ENCODE peak calls at places on chromosome 1, in six cellular contexts. C, E, K, H, D and R are unnamed samples.
A peak's percentile ranks its signal among the peaks of the same experiment; 100 is the strongest.

GRCh38 chr1:11473635-11474034 is 5.3 kb upstream of the DISP3 start:
- DNase-seq in C (no peak), E (peak; percentile 71), K (peak; percentile 27), H (peak; percentile 9), D (no peak), R (peak; percentile 79)

GRCh38 chr1:2530501-2531361 is 668 bp upstream of the HES5 start:
- DNase-seq in C (no peak), E (no peak), K (no peak), H (no peak), D (no peak), R (no peak)

GRCh38 chr1:6922096-6922931 is 137.1 kb downstream of the CAMTA1 start:
- DNase-seq in C (no peak), E (no peak), K (no peak), H (peak; percentile 56), D (no peak), R (no peak)

GRCh38 chr1:202154766-202155477 is 5.5 kb downstream of the PTPN7 start:
- DNase-seq in C (peak; percentile 46), E (peak; percentile 73), K (peak; percentile 30), H (peak; percentile 59), D (peak; percentile 39), R (peak; percentile 74)

GRCh38 chr1:53641481-53642214 is 97.3 kb downstream of the GLIS1 start:
- DNase-seq in C (no peak), E (no peak), K (no peak), H (no peak), D (no peak), R (peak; percentile 7)

GRCh38 chr1:115555446-115555845 is 86.3 kb upstream of the VANGL1 start:
- DNase-seq in C (no peak), E (no peak), K (no peak), H (no peak), D (no peak), R (no peak)

GRCh38 chr1:110607663-110608230 is 1.6 kb upstream of the KCNA2 start:
- DNase-seq in C (no peak), E (no peak), K (no peak), H (no peak), D (no peak), R (peak; percentile 24)

GRCh38 chr1:207032528-207033017 is at the start of gene C1orf116:
- DNase-seq in C (peak; percentile 76), E (peak; percentile 96), K (peak; percentile 60), H (no peak), D (peak; percentile 81), R (peak; percentile 70)

GRCh38 chr1:200380589-200381021 is 29.2 kb downstream of the ZNF281 start:
- DNase-seq in C (no peak), E (no peak), K (peak; percentile 52), H (no peak), D (no peak), R (no peak)

GRCh38 chr1:206489980-206490534 is 17.3 kb upstream of the RASSF5 start:
- DNase-seq in C (peak; percentile 93), E (peak; percentile 90), K (peak; percentile 35), H (peak; percentile 59), D (peak; percentile 56), R (peak; percentile 91)

GRCh38 chr1:91635763-91636162 is 135.1 kb downstream of the CDC7 start:
- DNase-seq in C (no peak), E (no peak), K (no peak), H (no peak), D (no peak), R (no peak)

GRCh38 chr1:68230901-68231626 is 1.3 kb downstream of the WLS start:
- DNase-seq in C (no peak), E (no peak), K (no peak), H (no peak), D (no peak), R (peak; percentile 12)

GRCh38 chr1:4700801-4701200 is 46.4 kb downstream of the AJAP1 start:
- DNase-seq in C (no peak), E (no peak), K (no peak), H (no peak), D (no peak), R (no peak)

GRCh38 chr1:70061229-70061628 is 144.2 kb downstream of the LRRC40 start:
- DNase-seq in C (no peak), E (no peak), K (no peak), H (no peak), D (no peak), R (no peak)

GRCh38 chr1:232386294-232386693 is 243.6 kb downstream of the SIPA1L2 start:
- DNase-seq in C (no peak), E (no peak), K (no peak), H (no peak), D (no peak), R (no peak)

GRCh38 chr1:101227837-101228236 is 9.0 kb upstream of the S1PR1 start:
- DNase-seq in C (no peak), E (no peak), K (no peak), H (no peak), D (no peak), R (no peak)

GRCh38 chr1:63705058-63705457 is 68.8 kb upstream of the ROR1 start:
- DNase-seq in C (no peak), E (no peak), K (peak; percentile 30), H (no peak), D (no peak), R (no peak)

GRCh38 chr1:200224315-200224714 is 185.5 kb downstream of the ZNF281 start:
- DNase-seq in C (no peak), E (no peak), K (no peak), H (no peak), D (no peak), R (no peak)

GRCh38 chr1:41174170-41174569 is 67.9 kb downstream of the SCMH1 start:
- DNase-seq in C (no peak), E (no peak), K (no peak), H (no peak), D (no peak), R (no peak)

GRCh38 chr1:94247146-94248094 is 10.0 kb upstream of the ARHGAP29 start:
- DNase-seq in C (peak; percentile 43), E (peak; percentile 86), K (peak; percentile 57), H (peak; percentile 80), D (no peak), R (peak; percentile 90)

GRCh38 chr1:24769656-24770651 is 24.7 kb downstream of the CLIC4 start:
- DNase-seq in C (no peak), E (no peak), K (no peak), H (peak; percentile 92), D (no peak), R (no peak)

GRCh38 chr1:183304466-183305122 is 113.6 kb downstream of the NMNAT2 start:
- DNase-seq in C (no peak), E (no peak), K (no peak), H (peak; percentile 66), D (no peak), R (no peak)

GRCh38 chr1:163777205-163777604 is 455.5 kb downstream of the NUF2 start:
- DNase-seq in C (no peak), E (no peak), K (no peak), H (no peak), D (no peak), R (no peak)

GRCh38 chr1:104266612-104267011 is 516.9 kb downstream of the AMY1C start:
- DNase-seq in C (no peak), E (no peak), K (no peak), H (no peak), D (no peak), R (no peak)

GRCh38 chr1:232489256-232489655 is 140.7 kb downstream of the SIPA1L2 start:
- DNase-seq in C (no peak), E (no peak), K (no peak), H (no peak), D (no peak), R (no peak)

GRCh38 chr1:1165900-1166421 is 7.7 kb upstream of the TTLL10 start:
- DNase-seq in C (no peak), E (no peak), K (no peak), H (no peak), D (no peak), R (no peak)

GRCh38 chr1:200029624-200030074 is 2.1 kb downstream of the NR5A2 start:
- DNase-seq in C (no peak), E (no peak), K (no peak), H (no peak), D (no peak), R (peak; percentile 68)

GRCh38 chr1:40763742-40764532 is 19.6 kb upstream of the KCNQ4 start:
- DNase-seq in C (no peak), E (no peak), K (no peak), H (no peak), D (no peak), R (no peak)

GRCh38 chr1:39960461-39960958 is 5.6 kb downstream of the MFSD2A start:
- DNase-seq in C (no peak), E (no peak), K (no peak), H (no peak), D (no peak), R (no peak)

GRCh38 chr1:221759436-221759835 is 17.5 kb upstream of the DUSP10 start:
- DNase-seq in C (no peak), E (no peak), K (no peak), H (peak; percentile 75), D (no peak), R (no peak)

GRCh38 chr1:15180945-15181523 is 27.5 kb downstream of the TMEM51 start:
- DNase-seq in C (no peak), E (no peak), K (no peak), H (no peak), D (no peak), R (no peak)

GRCh38 chr1:223843934-223844333 is 1.8 kb downstream of the TP53BP2 start:
- DNase-seq in C (no peak), E (no peak), K (no peak), H (no peak), D (no peak), R (no peak)

GRCh38 chr1:223844521-223844961 is 1.2 kb downstream of the TP53BP2 start:
- DNase-seq in C (no peak), E (no peak), K (no peak), H (no peak), D (no peak), R (no peak)

GRCh38 chr1:223846668-223847007 is 891 bp upstream of the TP53BP2 start:
- DNase-seq in C (no peak), E (peak; percentile 45), K (peak; percentile 27), H (no peak), D (no peak), R (no peak)

GRCh38 chr1:223845810-223846667 is at the start of gene TP53BP2:
- DNase-seq in C (peak; percentile 75), E (peak; percentile 96), K (peak; percentile 76), H (peak; percentile 92), D (peak; percentile 65), R (peak; percentile 86)

GRCh38 chr1:223844962-223845809 is 561 bp downstream of the TP53BP2 start:
- DNase-seq in C (no peak), E (peak; percentile 48), K (peak; percentile 18), H (peak; percentile 87), D (no peak), R (no peak)
- TF ChIP-seq JUN in C (no peak), E (no peak), K (no peak), H (no peak), D (no peak), R (no peak)

GRCh38 chr1:117366982-117367768 is at the start of gene MAN1A2:
- DNase-seq in C (peak; percentile 24), E (peak; percentile 87), K (peak; percentile 65), H (peak; percentile 83), D (peak; percentile 36), R (peak; percentile 75)
- TF ChIP-seq JUN in C (peak; percentile 75), E (no peak), K (no peak), H (no peak), D (no peak), R (no peak)

GRCh38 chr1:178955391-178955954 is 70.2 kb upstream of the FAM20B start:
- DNase-seq in C (no peak), E (no peak), K (no peak), H (no peak), D (no peak), R (no peak)
- TF ChIP-seq JUN in C (no peak), E (no peak), K (no peak), H (no peak), D (no peak), R (no peak)

GRCh38 chr1:208640295-208640694 is 396.1 kb upstream of the PLXNA2 start:
- DNase-seq in C (no peak), E (no peak), K (no peak), H (no peak), D (no peak), R (no peak)
- TF ChIP-seq JUN in C (no peak), E (no peak), K (no peak), H (no peak), D (no peak), R (no peak)